ENCODE peak calls at places on chromosome 20, in ten cellular contexts. One of them, this sample, is unnamed.

GRCh38 chr20:58102252-58102651 is 126.2 kb downstream of the ANKRD60 start:
- DNase-seq in GM18507: no peak
- DNase-seq in PC-3: no peak
- DNase-seq in T1000: no peak
- DNase-seq in fibroblast of pulmonary artery: no peak
- DNase-seq in iris pigment epithelial cell: no peak
- DNase-seq in naive thymus-derived CD8-positive, alpha-beta T cell: no peak
- DNase-seq in astrocyte of the spinal cord: peak
- DNase-seq in GDM1: no peak
- DNase-seq in CD8-positive, alpha-beta memory T cell: no peak
- DNase-seq in this sample: no peak

GRCh38 chr20:62030834-62031434 is 34.7 kb downstream of the TAF4 start:
- DNase-seq in GM18507: peak
- DNase-seq in PC-3: peak
- DNase-seq in T1000: no peak
- DNase-seq in fibroblast of pulmonary artery: no peak
- DNase-seq in iris pigment epithelial cell: no peak
- DNase-seq in naive thymus-derived CD8-positive, alpha-beta T cell: peak
- DNase-seq in astrocyte of the spinal cord: no peak
- DNase-seq in GDM1: no peak
- DNase-seq in CD8-positive, alpha-beta memory T cell: no peak
- DNase-seq in this sample: peak

GRCh38 chr20:53859684-53860083 is 210.7 kb downstream of the BCAS1 start:
- DNase-seq in GM18507: no peak
- DNase-seq in PC-3: no peak
- DNase-seq in T1000: no peak
- DNase-seq in fibroblast of pulmonary artery: no peak
- DNase-seq in iris pigment epithelial cell: no peak
- DNase-seq in naive thymus-derived CD8-positive, alpha-beta T cell: no peak
- DNase-seq in astrocyte of the spinal cord: no peak
- DNase-seq in GDM1: no peak
- DNase-seq in CD8-positive, alpha-beta memory T cell: no peak
- DNase-seq in this sample: no peak

GRCh38 chr20:1537731-1538058 is 19.8 kb downstream of the SIRPD start:
- DNase-seq in GM18507: no peak
- DNase-seq in PC-3: no peak
- DNase-seq in T1000: no peak
- DNase-seq in fibroblast of pulmonary artery: no peak
- DNase-seq in iris pigment epithelial cell: no peak
- DNase-seq in naive thymus-derived CD8-positive, alpha-beta T cell: no peak
- DNase-seq in astrocyte of the spinal cord: no peak
- DNase-seq in GDM1: peak
- DNase-seq in CD8-positive, alpha-beta memory T cell: no peak
- DNase-seq in this sample: no peak

GRCh38 chr20:14234666-14235295 is 102.6 kb downstream of the FLRT3 start:
- DNase-seq in GM18507: no peak
- DNase-seq in PC-3: peak
- DNase-seq in T1000: no peak
- DNase-seq in fibroblast of pulmonary artery: peak
- DNase-seq in iris pigment epithelial cell: peak
- DNase-seq in naive thymus-derived CD8-positive, alpha-beta T cell: no peak
- DNase-seq in astrocyte of the spinal cord: peak
- DNase-seq in GDM1: no peak
- DNase-seq in CD8-positive, alpha-beta memory T cell: no peak
- DNase-seq in this sample: no peak

GRCh38 chr20:46220808-46221207 is 87.5 kb downstream of the CDH22 start:
- DNase-seq in GM18507: no peak
- DNase-seq in PC-3: no peak
- DNase-seq in T1000: no peak
- DNase-seq in fibroblast of pulmonary artery: no peak
- DNase-seq in iris pigment epithelial cell: no peak
- DNase-seq in naive thymus-derived CD8-positive, alpha-beta T cell: no peak
- DNase-seq in astrocyte of the spinal cord: no peak
- DNase-seq in GDM1: no peak
- DNase-seq in CD8-positive, alpha-beta memory T cell: no peak
- DNase-seq in this sample: no peak

GRCh38 chr20:37245671-37246237 is 15.9 kb downstream of the GHRH start:
- DNase-seq in GM18507: no peak
- DNase-seq in PC-3: no peak
- DNase-seq in T1000: no peak
- DNase-seq in fibroblast of pulmonary artery: no peak
- DNase-seq in iris pigment epithelial cell: no peak
- DNase-seq in naive thymus-derived CD8-positive, alpha-beta T cell: no peak
- DNase-seq in astrocyte of the spinal cord: no peak
- DNase-seq in GDM1: no peak
- DNase-seq in CD8-positive, alpha-beta memory T cell: no peak
- DNase-seq in this sample: no peak

GRCh38 chr20:31856516-31856915 is 11.1 kb upstream of the FOXS1 start:
- DNase-seq in GM18507: no peak
- DNase-seq in PC-3: no peak
- DNase-seq in T1000: no peak
- DNase-seq in fibroblast of pulmonary artery: no peak
- DNase-seq in iris pigment epithelial cell: no peak
- DNase-seq in naive thymus-derived CD8-positive, alpha-beta T cell: no peak
- DNase-seq in astrocyte of the spinal cord: no peak
- DNase-seq in GDM1: no peak
- DNase-seq in CD8-positive, alpha-beta memory T cell: no peak
- DNase-seq in this sample: no peak

GRCh38 chr20:62590301-62591121 is 51.8 kb upstream of the SLCO4A1 start:
- DNase-seq in GM18507: no peak
- DNase-seq in PC-3: peak
- DNase-seq in T1000: peak
- DNase-seq in fibroblast of pulmonary artery: peak
- DNase-seq in iris pigment epithelial cell: peak
- DNase-seq in naive thymus-derived CD8-positive, alpha-beta T cell: no peak
- DNase-seq in astrocyte of the spinal cord: peak
- DNase-seq in GDM1: no peak
- DNase-seq in CD8-positive, alpha-beta memory T cell: no peak
- DNase-seq in this sample: no peak

GRCh38 chr20:50314936-50315335 is 124.3 kb downstream of the CEBPB start:
- DNase-seq in GM18507: no peak
- DNase-seq in PC-3: no peak
- DNase-seq in T1000: no peak
- DNase-seq in fibroblast of pulmonary artery: no peak
- DNase-seq in iris pigment epithelial cell: no peak
- DNase-seq in naive thymus-derived CD8-positive, alpha-beta T cell: no peak
- DNase-seq in astrocyte of the spinal cord: no peak
- DNase-seq in GDM1: no peak
- DNase-seq in CD8-positive, alpha-beta memory T cell: no peak
- DNase-seq in this sample: no peak

GRCh38 chr20:19981091-19981490 is 36.1 kb upstream of the NAA20 start:
- DNase-seq in GM18507: no peak
- DNase-seq in PC-3: peak
- DNase-seq in T1000: no peak
- DNase-seq in fibroblast of pulmonary artery: no peak
- DNase-seq in iris pigment epithelial cell: peak
- DNase-seq in naive thymus-derived CD8-positive, alpha-beta T cell: no peak
- DNase-seq in astrocyte of the spinal cord: peak
- DNase-seq in GDM1: no peak
- DNase-seq in CD8-positive, alpha-beta memory T cell: no peak
- DNase-seq in this sample: no peak

GRCh38 chr20:50493881-50494253 is 16.3 kb upstream of the PTPN1 start:
- DNase-seq in GM18507: no peak
- DNase-seq in PC-3: no peak
- DNase-seq in T1000: no peak
- DNase-seq in fibroblast of pulmonary artery: no peak
- DNase-seq in iris pigment epithelial cell: no peak
- DNase-seq in naive thymus-derived CD8-positive, alpha-beta T cell: no peak
- DNase-seq in astrocyte of the spinal cord: no peak
- DNase-seq in GDM1: no peak
- DNase-seq in CD8-positive, alpha-beta memory T cell: no peak
- DNase-seq in this sample: no peak

GRCh38 chr20:18506744-18507143 is 996 bp upstream of the SEC23B start:
- DNase-seq in GM18507: no peak
- DNase-seq in PC-3: no peak
- DNase-seq in T1000: no peak
- DNase-seq in fibroblast of pulmonary artery: no peak
- DNase-seq in iris pigment epithelial cell: no peak
- DNase-seq in naive thymus-derived CD8-positive, alpha-beta T cell: no peak
- DNase-seq in astrocyte of the spinal cord: no peak
- DNase-seq in GDM1: no peak
- DNase-seq in CD8-positive, alpha-beta memory T cell: no peak
- DNase-seq in this sample: no peak

GRCh38 chr20:3995067-3995748 is 20.1 kb downstream of the RNF24 start:
- DNase-seq in GM18507: no peak
- DNase-seq in PC-3: peak
- DNase-seq in T1000: no peak
- DNase-seq in fibroblast of pulmonary artery: peak
- DNase-seq in iris pigment epithelial cell: peak
- DNase-seq in naive thymus-derived CD8-positive, alpha-beta T cell: no peak
- DNase-seq in astrocyte of the spinal cord: peak
- DNase-seq in GDM1: no peak
- DNase-seq in CD8-positive, alpha-beta memory T cell: no peak
- DNase-seq in this sample: no peak

GRCh38 chr20:63562461-63563185 is 8.7 kb downstream of the FNDC11 start:
- DNase-seq in GM18507: peak
- DNase-seq in PC-3: no peak
- DNase-seq in T1000: no peak
- DNase-seq in fibroblast of pulmonary artery: no peak
- DNase-seq in iris pigment epithelial cell: no peak
- DNase-seq in naive thymus-derived CD8-positive, alpha-beta T cell: no peak
- DNase-seq in astrocyte of the spinal cord: no peak
- DNase-seq in GDM1: no peak
- DNase-seq in CD8-positive, alpha-beta memory T cell: no peak
- DNase-seq in this sample: no peak

GRCh38 chr20:38875170-38875993 is 50.8 kb upstream of the FAM83D start:
- DNase-seq in GM18507: no peak
- DNase-seq in PC-3: no peak
- DNase-seq in T1000: no peak
- DNase-seq in fibroblast of pulmonary artery: no peak
- DNase-seq in iris pigment epithelial cell: no peak
- DNase-seq in naive thymus-derived CD8-positive, alpha-beta T cell: peak
- DNase-seq in astrocyte of the spinal cord: no peak
- DNase-seq in GDM1: peak
- DNase-seq in CD8-positive, alpha-beta memory T cell: peak
- DNase-seq in this sample: peak

GRCh38 chr20:41617059-41617921 is 887 bp downstream of the CHD6 start:
- DNase-seq in GM18507: no peak
- DNase-seq in PC-3: peak
- DNase-seq in T1000: no peak
- DNase-seq in fibroblast of pulmonary artery: peak
- DNase-seq in iris pigment epithelial cell: peak
- DNase-seq in naive thymus-derived CD8-positive, alpha-beta T cell: peak
- DNase-seq in astrocyte of the spinal cord: peak
- DNase-seq in GDM1: no peak
- DNase-seq in CD8-positive, alpha-beta memory T cell: peak
- DNase-seq in this sample: peak

GRCh38 chr20:51284871-51285270 is 257.6 kb downstream of the NFATC2 start:
- DNase-seq in GM18507: no peak
- DNase-seq in PC-3: no peak
- DNase-seq in T1000: no peak
- DNase-seq in fibroblast of pulmonary artery: no peak
- DNase-seq in iris pigment epithelial cell: no peak
- DNase-seq in naive thymus-derived CD8-positive, alpha-beta T cell: no peak
- DNase-seq in astrocyte of the spinal cord: no peak
- DNase-seq in GDM1: no peak
- DNase-seq in CD8-positive, alpha-beta memory T cell: no peak
- DNase-seq in this sample: no peak

GRCh38 chr20:44079291-44079690 is 107.7 kb downstream of the JPH2 start:
- DNase-seq in GM18507: no peak
- DNase-seq in PC-3: peak
- DNase-seq in T1000: no peak
- DNase-seq in fibroblast of pulmonary artery: no peak
- DNase-seq in iris pigment epithelial cell: peak
- DNase-seq in naive thymus-derived CD8-positive, alpha-beta T cell: no peak
- DNase-seq in astrocyte of the spinal cord: no peak
- DNase-seq in GDM1: no peak
- DNase-seq in CD8-positive, alpha-beta memory T cell: no peak
- DNase-seq in this sample: no peak

GRCh38 chr20:8389381-8390368 is 257.6 kb downstream of the PLCB1 start:
- DNase-seq in GM18507: no peak
- DNase-seq in PC-3: peak
- DNase-seq in T1000: no peak
- DNase-seq in fibroblast of pulmonary artery: peak
- DNase-seq in iris pigment epithelial cell: peak
- DNase-seq in naive thymus-derived CD8-positive, alpha-beta T cell: peak
- DNase-seq in astrocyte of the spinal cord: peak
- DNase-seq in GDM1: no peak
- DNase-seq in CD8-positive, alpha-beta memory T cell: peak
- DNase-seq in this sample: no peak

GRCh38 chr20:5168582-5169396 is 42.0 kb downstream of the CDS2 start:
- DNase-seq in GM18507: no peak
- DNase-seq in PC-3: peak
- DNase-seq in T1000: peak
- DNase-seq in fibroblast of pulmonary artery: peak
- DNase-seq in iris pigment epithelial cell: peak
- DNase-seq in naive thymus-derived CD8-positive, alpha-beta T cell: peak
- DNase-seq in astrocyte of the spinal cord: peak
- DNase-seq in GDM1: peak
- DNase-seq in CD8-positive, alpha-beta memory T cell: peak
- DNase-seq in this sample: no peak

GRCh38 chr20:45968801-45969711 is 2.9 kb downstream of the ZNF335 start:
- DNase-seq in GM18507: no peak
- DNase-seq in PC-3: no peak
- DNase-seq in T1000: peak
- DNase-seq in fibroblast of pulmonary artery: no peak
- DNase-seq in iris pigment epithelial cell: peak
- DNase-seq in naive thymus-derived CD8-positive, alpha-beta T cell: no peak
- DNase-seq in astrocyte of the spinal cord: peak
- DNase-seq in GDM1: no peak
- DNase-seq in CD8-positive, alpha-beta memory T cell: no peak
- DNase-seq in this sample: no peak

GRCh38 chr20:63188641-63189321 is 27.1 kb downstream of the YTHDF1 start:
- DNase-seq in GM18507: no peak
- DNase-seq in PC-3: no peak
- DNase-seq in T1000: no peak
- DNase-seq in fibroblast of pulmonary artery: no peak
- DNase-seq in iris pigment epithelial cell: no peak
- DNase-seq in naive thymus-derived CD8-positive, alpha-beta T cell: no peak
- DNase-seq in astrocyte of the spinal cord: no peak
- DNase-seq in GDM1: no peak
- DNase-seq in CD8-positive, alpha-beta memory T cell: no peak
- DNase-seq in this sample: no peak

GRCh38 chr20:35007891-35008290 is 52.2 kb downstream of the MYH7B start:
- DNase-seq in GM18507: no peak
- DNase-seq in PC-3: no peak
- DNase-seq in T1000: no peak
- DNase-seq in fibroblast of pulmonary artery: no peak
- DNase-seq in iris pigment epithelial cell: no peak
- DNase-seq in naive thymus-derived CD8-positive, alpha-beta T cell: no peak
- DNase-seq in astrocyte of the spinal cord: no peak
- DNase-seq in GDM1: no peak
- DNase-seq in CD8-positive, alpha-beta memory T cell: no peak
- DNase-seq in this sample: no peak

GRCh38 chr20:14984768-14985622 is 647.6 kb upstream of the FLRT3 start:
- DNase-seq in GM18507: no peak
- DNase-seq in PC-3: peak
- DNase-seq in T1000: no peak
- DNase-seq in fibroblast of pulmonary artery: no peak
- DNase-seq in iris pigment epithelial cell: no peak
- DNase-seq in naive thymus-derived CD8-positive, alpha-beta T cell: no peak
- DNase-seq in astrocyte of the spinal cord: peak
- DNase-seq in GDM1: no peak
- DNase-seq in CD8-positive, alpha-beta memory T cell: no peak
- DNase-seq in this sample: no peak

GRCh38 chr20:16666272-16666671 is 63.6 kb upstream of the SNRPB2 start:
- DNase-seq in GM18507: no peak
- DNase-seq in PC-3: peak
- DNase-seq in T1000: no peak
- DNase-seq in fibroblast of pulmonary artery: no peak
- DNase-seq in iris pigment epithelial cell: no peak
- DNase-seq in naive thymus-derived CD8-positive, alpha-beta T cell: no peak
- DNase-seq in astrocyte of the spinal cord: no peak
- DNase-seq in GDM1: no peak
- DNase-seq in CD8-positive, alpha-beta memory T cell: no peak
- DNase-seq in this sample: no peak

This sample was measured in activated gamma-delta T cell treated with Interleukin-2 at 50 U/mL for 16 hours.